ENCODE peak calls at places on chromosomes 6 and 20, in four cellular contexts. T, W, O and H are unnamed samples.
A peak's percentile ranks its signal among the peaks of the same experiment; 100 is the strongest.

GRCh38 chr20:48180039-48180438 is 394.8 kb upstream of the SULF2 start:
- DNase-seq in T (no peak), W (no peak), O (no peak), H (no peak)

GRCh38 chr20:12617076-12617475 is 391.7 kb upstream of the SPTLC3 start:
- DNase-seq in T (no peak), W (no peak), O (no peak), H (no peak)

GRCh38 chr6:84249724-84250123 is 22.3 kb upstream of the CEP162 start:
- DNase-seq in T (no peak), W (no peak), O (no peak), H (no peak)

GRCh38 chr6:46867411-46867810 is 54.3 kb downstream of the ADGRF5 start:
- DNase-seq in T (no peak), W (no peak), O (no peak), H (no peak)

GRCh38 chr20:23034721-23035671 is at the start of gene SSTR4:
- DNase-seq in T (no peak), W (no peak), O (no peak), H (no peak)

GRCh38 chr6:112189494-112189893 is 64.9 kb downstream of the LAMA4 start:
- DNase-seq in T (no peak), W (no peak), O (no peak), H (no peak)

GRCh38 chr6:160060221-160060620 is 61.4 kb upstream of the SLC22A1 start:
- DNase-seq in T (no peak), W (no peak), O (no peak), H (no peak)

GRCh38 chr20:32888636-32889035 is 29.9 kb downstream of the EFCAB8 start:
- DNase-seq in T (no peak), W (no peak), O (no peak), H (no peak)

GRCh38 chr6:53180678-53181077 is 32.0 kb upstream of the GCM1 start:
- DNase-seq in T (no peak), W (no peak), O (no peak), H (no peak)

GRCh38 chr6:24229694-24230093 is 103.7 kb downstream of the NRSN1 start:
- DNase-seq in T (no peak), W (no peak), O (no peak), H (no peak)

GRCh38 chr6:17656644-17657043 is 50.1 kb downstream of the NUP153 start:
- DNase-seq in T (no peak), W (no peak), O (no peak), H (no peak)

GRCh38 chr20:23697947-23698346 is 9.1 kb upstream of the CST4 start:
- DNase-seq in T (no peak), W (no peak), O (no peak), H (no peak)

GRCh38 chr20:47544240-47544639 is 42.6 kb downstream of the NCOA3 start:
- DNase-seq in T (no peak), W (no peak), O (no peak), H (peak; percentile 48)

GRCh38 chr6:33672808-33673207 is 38.7 kb downstream of the UQCC2 start:
- DNase-seq in T (peak; percentile 84), W (peak; percentile 41), O (peak; percentile 83), H (peak; percentile 87)

GRCh38 chr6:134249759-134250602 is 67.9 kb downstream of the SGK1 start:
- DNase-seq in T (no peak), W (no peak), O (no peak), H (no peak)

GRCh38 chr6:68638225-68638900 is 3.3 kb downstream of the ADGRB3 start:
- DNase-seq in T (no peak), W (no peak), O (peak; percentile 4), H (no peak)

GRCh38 chr6:90110971-90111370 is 185.7 kb downstream of the BACH2 start:
- DNase-seq in T (no peak), W (no peak), O (no peak), H (no peak)

GRCh38 chr6:47098570-47098993 is 56.5 kb upstream of the ADGRF1 start:
- DNase-seq in T (peak; percentile 76), W (no peak), O (no peak), H (no peak)

GRCh38 chr20:20363449-20364015 is 4.4 kb upstream of the INSM1 start:
- DNase-seq in T (no peak), W (no peak), O (no peak), H (no peak)

GRCh38 chr20:41507851-41508250 is 110.3 kb downstream of the CHD6 start:
- DNase-seq in T (no peak), W (no peak), O (no peak), H (no peak)

GRCh38 chr6:169589293-169589692 is 112.5 kb downstream of the WDR27 start:
- DNase-seq in T (no peak), W (no peak), O (no peak), H (no peak)

GRCh38 chr20:57990396-57990987 is 238.0 kb downstream of the ANKRD60 start:
- DNase-seq in T (no peak), W (no peak), O (peak; percentile 72), H (no peak)

GRCh38 chr20:48660788-48661187 is 167.0 kb downstream of the PREX1 start:
- DNase-seq in T (no peak), W (no peak), O (no peak), H (no peak)

GRCh38 chr20:38195521-38195920 is 30.5 kb upstream of the TGM2 start:
- DNase-seq in T (no peak), W (no peak), O (no peak), H (no peak)

GRCh38 chr6:2848851-2849250 is 7.2 kb upstream of the SERPINB1 start:
- DNase-seq in T (no peak), W (no peak), O (no peak), H (no peak)

GRCh38 chr20:38805502-38805957 is at the start of gene PPP1R16B:
- DNase-seq in T (no peak), W (no peak), O (no peak), H (no peak)

DNA sequence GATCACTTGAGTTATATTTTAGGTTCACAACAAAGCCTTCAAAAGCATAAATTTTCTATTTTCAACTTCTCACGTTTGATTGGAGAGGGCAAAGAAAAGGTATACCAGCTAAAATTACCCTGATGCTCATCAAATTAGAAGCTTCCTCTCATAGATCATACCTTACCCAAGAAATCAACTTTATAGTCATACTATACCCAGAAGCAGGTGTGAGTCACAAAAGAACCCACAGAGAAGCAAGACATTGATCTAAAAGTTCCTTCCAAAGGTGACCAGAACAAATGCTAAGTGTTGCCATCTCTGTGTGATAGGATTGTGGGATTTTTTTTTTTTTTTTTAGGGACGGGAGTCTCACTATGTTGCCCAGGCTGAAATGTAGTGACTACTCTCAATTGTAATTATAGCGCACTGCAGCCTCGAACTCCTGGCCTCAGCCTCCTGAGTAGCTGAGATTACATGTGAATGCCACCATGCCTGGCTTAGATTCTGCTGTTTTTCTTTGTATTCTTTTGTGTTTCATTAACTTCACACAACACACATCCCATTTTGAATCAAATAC is 3.3 kb downstream of the EIF2S2 start:
- DNase-seq in T (no peak), W (no peak), O (no peak), H (no peak)
- H3K4me3 ChIP-seq in T (no peak overlapping the region), W (no peak overlapping the region), O (no peak overlapping the region), H (no peak overlapping the region)

DNA sequence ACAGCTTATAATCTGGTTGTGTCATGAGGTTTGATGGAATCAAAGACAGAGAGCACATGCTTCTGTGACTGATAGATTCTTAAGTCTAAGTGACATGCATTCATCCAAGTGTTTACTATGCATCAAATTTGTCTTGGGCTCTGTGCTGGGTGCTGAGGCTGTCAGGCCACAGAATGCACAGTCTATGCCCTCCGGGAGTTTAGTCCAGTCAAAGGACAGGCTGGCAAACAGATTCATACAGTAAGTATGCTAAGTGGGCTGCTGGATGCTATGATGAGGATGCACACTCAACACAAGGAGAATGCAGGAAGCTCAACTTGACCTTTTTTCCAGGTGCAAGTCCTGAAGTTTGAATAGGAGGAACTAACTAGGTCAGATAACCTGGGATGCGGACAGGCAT is 146.7 kb downstream of the UST start:
- DNase-seq in T (no peak), W (no peak), O (no peak), H (no peak)
- TF ChIP-seq CTCF in T (no peak), W (no peak), O (no peak), H (no peak)

DNA sequence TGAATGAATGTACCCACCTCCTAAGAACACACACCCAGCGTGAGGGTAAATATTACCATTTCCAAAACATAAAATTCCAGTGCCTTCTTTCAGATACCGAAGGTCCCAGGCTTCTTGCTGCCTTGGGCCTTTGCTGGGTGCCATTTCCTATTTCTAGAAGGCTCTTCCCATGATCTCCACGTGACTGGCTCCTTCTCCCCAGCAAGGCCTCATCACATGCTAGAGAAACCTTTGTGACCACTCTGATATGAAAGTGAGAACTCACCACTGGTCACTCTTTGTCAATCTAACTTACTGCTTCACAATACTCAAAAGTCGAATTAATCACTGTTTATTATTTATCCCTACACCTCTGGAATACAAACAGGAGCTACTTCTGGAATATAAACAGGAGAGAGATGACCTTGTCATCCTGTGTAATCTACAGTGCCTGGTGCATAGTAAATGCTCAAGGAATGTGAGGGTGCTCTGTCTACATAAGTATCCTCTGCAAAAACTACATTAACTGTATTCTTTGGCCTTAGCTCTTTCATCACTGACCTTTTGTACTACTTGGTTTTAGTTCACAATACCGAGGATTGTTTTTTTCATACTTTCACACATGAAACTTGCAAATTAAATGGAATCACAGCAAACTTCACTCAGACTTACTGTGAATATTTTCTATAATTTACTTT is 1.6 kb downstream of the STX7 start:
- DNase-seq in T (peak; percentile 40), W (peak; percentile 13), O (no peak), H (no peak)
- H3K4me3 ChIP-seq in T (no peak overlapping the region), W (peak overlapping the region; percentile 94), O (no peak overlapping the region), H (peak overlapping the region; percentile 73)

GRCh38 chr6:11947063-11947462 is 65.0 kb upstream of the HIVEP1 start:
- DNase-seq in T (no peak), W (no peak), O (no peak), H (no peak)
- TF ChIP-seq CTCF in T (no peak), W (no peak), O (no peak), H (peak; percentile 28)

GRCh38 chr6:158649289-158650143 is at the start of gene SYTL3:
- DNase-seq in T (no peak), W (peak; percentile 68), O (no peak), H (no peak)
- H3K4me3 ChIP-seq in T (no peak within 1 kb of the TSS), W (no peak within 1 kb of the TSS), O (no peak within 1 kb of the TSS), H (no peak within 1 kb of the TSS)